ENCODE peak calls at places on chromosome 10, in eight cellular contexts. One of them, this sample, is unnamed.

GRCh38 chr10:63720072-63720537 is 198.9 kb downstream of the REEP3 start:
- DNase-seq in epithelial cell of esophagus: peak
- DNase-seq in cardiac muscle cell: peak
- DNase-seq in adrenal gland: no peak
- DNase-seq in transverse colon: peak
- DNase-seq in hepatocyte: peak
- DNase-seq in dorsolateral prefrontal cortex: no peak
- DNase-seq in retinal pigment epithelial cell: peak
- DNase-seq in this sample: no peak

GRCh38 chr10:69828115-69828870 is 26.6 kb downstream of the COL13A1 start:
- DNase-seq in adrenal gland: no peak
- DNase-seq in epithelial cell of esophagus: no peak
- DNase-seq in dorsolateral prefrontal cortex: no peak
- DNase-seq in retinal pigment epithelial cell: no peak
- DNase-seq in transverse colon: no peak
- DNase-seq in hepatocyte: no peak
- DNase-seq in cardiac muscle cell: no peak
- DNase-seq in this sample: no peak

GRCh38 chr10:91694170-91694794 is 61.4 kb upstream of the PPP1R3C start:
- DNase-seq in adrenal gland: no peak
- DNase-seq in hepatocyte: peak
- DNase-seq in cardiac muscle cell: peak
- DNase-seq in dorsolateral prefrontal cortex: no peak
- DNase-seq in retinal pigment epithelial cell: no peak
- DNase-seq in epithelial cell of esophagus: peak
- DNase-seq in transverse colon: peak
- DNase-seq in this sample: no peak

GRCh38 chr10:89129850-89130396 is 77.2 kb downstream of the CH25H start:
- DNase-seq in adrenal gland: peak
- DNase-seq in retinal pigment epithelial cell: no peak
- DNase-seq in epithelial cell of esophagus: peak
- DNase-seq in transverse colon: no peak
- DNase-seq in cardiac muscle cell: no peak
- DNase-seq in hepatocyte: no peak
- DNase-seq in dorsolateral prefrontal cortex: no peak
- DNase-seq in this sample: peak

GRCh38 chr10:30581779-30582380 is 47.7 kb downstream of the LYZL2 start:
- DNase-seq in adrenal gland: no peak
- DNase-seq in dorsolateral prefrontal cortex: no peak
- DNase-seq in retinal pigment epithelial cell: no peak
- DNase-seq in cardiac muscle cell: peak
- DNase-seq in epithelial cell of esophagus: peak
- DNase-seq in hepatocyte: peak
- DNase-seq in transverse colon: peak
- DNase-seq in this sample: peak

GRCh38 chr10:118957141-118957825 is 72.2 kb upstream of the NANOS1 start:
- DNase-seq in transverse colon: no peak
- DNase-seq in hepatocyte: no peak
- DNase-seq in retinal pigment epithelial cell: no peak
- DNase-seq in epithelial cell of esophagus: no peak
- DNase-seq in dorsolateral prefrontal cortex: no peak
- DNase-seq in adrenal gland: peak
- DNase-seq in cardiac muscle cell: no peak
- DNase-seq in this sample: no peak

GRCh38 chr10:12975266-12975665 is 26.2 kb downstream of the CCDC3 start:
- DNase-seq in transverse colon: no peak
- DNase-seq in dorsolateral prefrontal cortex: no peak
- DNase-seq in retinal pigment epithelial cell: no peak
- DNase-seq in adrenal gland: no peak
- DNase-seq in hepatocyte: peak
- DNase-seq in cardiac muscle cell: no peak
- DNase-seq in epithelial cell of esophagus: peak
- DNase-seq in this sample: no peak

GRCh38 chr10:124032982-124033886 is 60.2 kb downstream of the CHST15 start:
- DNase-seq in adrenal gland: no peak
- DNase-seq in transverse colon: no peak
- DNase-seq in cardiac muscle cell: no peak
- DNase-seq in dorsolateral prefrontal cortex: no peak
- DNase-seq in retinal pigment epithelial cell: peak
- DNase-seq in epithelial cell of esophagus: peak
- DNase-seq in hepatocyte: no peak
- DNase-seq in this sample: no peak

GRCh38 chr10:62501547-62501946 is 127.4 kb downstream of the ZNF365 start:
- DNase-seq in epithelial cell of esophagus: peak
- DNase-seq in transverse colon: no peak
- DNase-seq in adrenal gland: no peak
- DNase-seq in retinal pigment epithelial cell: no peak
- DNase-seq in cardiac muscle cell: no peak
- DNase-seq in hepatocyte: peak
- DNase-seq in dorsolateral prefrontal cortex: no peak
- DNase-seq in this sample: no peak

GRCh38 chr10:120131183-120131582 is 238.7 kb downstream of the SEC23IP start:
- DNase-seq in adrenal gland: peak
- DNase-seq in hepatocyte: peak
- DNase-seq in transverse colon: no peak
- DNase-seq in cardiac muscle cell: peak
- DNase-seq in dorsolateral prefrontal cortex: no peak
- DNase-seq in epithelial cell of esophagus: peak
- DNase-seq in retinal pigment epithelial cell: no peak
- DNase-seq in this sample: peak

GRCh38 chr10:784377-784758 is 94.9 kb upstream of the DIP2C start:
- DNase-seq in cardiac muscle cell: peak
- DNase-seq in hepatocyte: peak
- DNase-seq in adrenal gland: no peak
- DNase-seq in transverse colon: peak
- DNase-seq in retinal pigment epithelial cell: no peak
- DNase-seq in epithelial cell of esophagus: no peak
- DNase-seq in dorsolateral prefrontal cortex: no peak
- DNase-seq in this sample: no peak

GRCh38 chr10:19791032-19791431 is 25.2 kb upstream of the PLXDC2 start:
- DNase-seq in epithelial cell of esophagus: peak
- DNase-seq in transverse colon: no peak
- DNase-seq in dorsolateral prefrontal cortex: no peak
- DNase-seq in hepatocyte: no peak
- DNase-seq in adrenal gland: no peak
- DNase-seq in cardiac muscle cell: no peak
- DNase-seq in retinal pigment epithelial cell: peak
- DNase-seq in this sample: no peak

GRCh38 chr10:8544057-8544380 is 489.5 kb downstream of the GATA3 start:
- DNase-seq in dorsolateral prefrontal cortex: no peak
- DNase-seq in hepatocyte: peak
- DNase-seq in retinal pigment epithelial cell: peak
- DNase-seq in adrenal gland: no peak
- DNase-seq in epithelial cell of esophagus: peak
- DNase-seq in cardiac muscle cell: no peak
- DNase-seq in transverse colon: no peak
- DNase-seq in this sample: no peak

GRCh38 chr10:17910144-17910789 is 41.5 kb upstream of the SLC39A12 start:
- DNase-seq in transverse colon: peak
- DNase-seq in hepatocyte: peak
- DNase-seq in retinal pigment epithelial cell: no peak
- DNase-seq in dorsolateral prefrontal cortex: peak
- DNase-seq in adrenal gland: peak
- DNase-seq in cardiac muscle cell: peak
- DNase-seq in epithelial cell of esophagus: peak
- DNase-seq in this sample: peak

GRCh38 chr10:119116326-119116951 is 12.5 kb downstream of the DENND10 start:
- DNase-seq in hepatocyte: no peak
- DNase-seq in adrenal gland: no peak
- DNase-seq in dorsolateral prefrontal cortex: no peak
- DNase-seq in epithelial cell of esophagus: no peak
- DNase-seq in retinal pigment epithelial cell: no peak
- DNase-seq in transverse colon: no peak
- DNase-seq in cardiac muscle cell: no peak
- DNase-seq in this sample: no peak

GRCh38 chr10:33800545-33800944 is 466.1 kb upstream of the NRP1 start:
- DNase-seq in cardiac muscle cell: no peak
- DNase-seq in adrenal gland: no peak
- DNase-seq in epithelial cell of esophagus: no peak
- DNase-seq in retinal pigment epithelial cell: no peak
- DNase-seq in transverse colon: no peak
- DNase-seq in dorsolateral prefrontal cortex: no peak
- DNase-seq in hepatocyte: no peak
- DNase-seq in this sample: no peak

GRCh38 chr10:68560916-68561691 is 967 bp downstream of the TET1 start:
- DNase-seq in dorsolateral prefrontal cortex: no peak
- DNase-seq in epithelial cell of esophagus: peak
- DNase-seq in adrenal gland: peak
- DNase-seq in cardiac muscle cell: peak
- DNase-seq in hepatocyte: peak
- DNase-seq in retinal pigment epithelial cell: no peak
- DNase-seq in transverse colon: peak
- DNase-seq in this sample: no peak

GRCh38 chr10:59346321-59346720 is 16.0 kb downstream of the FAM13C start:
- DNase-seq in epithelial cell of esophagus: no peak
- DNase-seq in adrenal gland: no peak
- DNase-seq in cardiac muscle cell: peak
- DNase-seq in hepatocyte: peak
- DNase-seq in retinal pigment epithelial cell: no peak
- DNase-seq in dorsolateral prefrontal cortex: no peak
- DNase-seq in transverse colon: no peak
- DNase-seq in this sample: no peak

GRCh38 chr10:113236998-113237397 is 287.0 kb downstream of the TCF7L2 start:
- DNase-seq in adrenal gland: no peak
- DNase-seq in cardiac muscle cell: no peak
- DNase-seq in transverse colon: no peak
- DNase-seq in retinal pigment epithelial cell: no peak
- DNase-seq in hepatocyte: no peak
- DNase-seq in dorsolateral prefrontal cortex: no peak
- DNase-seq in epithelial cell of esophagus: no peak
- DNase-seq in this sample: no peak

GRCh38 chr10:46223064-46223480 is 63.7 kb upstream of the ANTXRL start:
- DNase-seq in dorsolateral prefrontal cortex: no peak
- DNase-seq in epithelial cell of esophagus: no peak
- DNase-seq in hepatocyte: no peak
- DNase-seq in adrenal gland: peak
- DNase-seq in cardiac muscle cell: no peak
- DNase-seq in transverse colon: no peak
- DNase-seq in retinal pigment epithelial cell: no peak
- DNase-seq in this sample: no peak
- TF ChIP-seq CTCF in dorsolateral prefrontal cortex: no peak
- TF ChIP-seq CTCF in epithelial cell of esophagus: peak
- TF ChIP-seq CTCF in hepatocyte: no peak
- TF ChIP-seq CTCF in adrenal gland: no peak
- TF ChIP-seq CTCF in cardiac muscle cell: no peak
- TF ChIP-seq CTCF in transverse colon: no peak
- TF ChIP-seq CTCF in retinal pigment epithelial cell: peak
- TF ChIP-seq CTCF in this sample: peak

GRCh38 chr10:126734957-126735356 is 64.5 kb upstream of the C10orf90 start:
- DNase-seq in transverse colon: no peak
- DNase-seq in dorsolateral prefrontal cortex: no peak
- DNase-seq in cardiac muscle cell: no peak
- DNase-seq in hepatocyte: no peak
- DNase-seq in epithelial cell of esophagus: peak
- DNase-seq in retinal pigment epithelial cell: no peak
- DNase-seq in adrenal gland: no peak
- DNase-seq in this sample: no peak

GRCh38 chr10:126730856-126731612 is 60.5 kb upstream of the C10orf90 start:
- DNase-seq in adrenal gland: no peak
- DNase-seq in hepatocyte: no peak
- DNase-seq in transverse colon: no peak
- DNase-seq in epithelial cell of esophagus: peak
- DNase-seq in cardiac muscle cell: no peak
- DNase-seq in dorsolateral prefrontal cortex: no peak
- DNase-seq in retinal pigment epithelial cell: no peak
- DNase-seq in this sample: no peak

GRCh38 chr10:126734015-126734414 is 63.5 kb upstream of the C10orf90 start:
- DNase-seq in adrenal gland: no peak
- DNase-seq in epithelial cell of esophagus: peak
- DNase-seq in transverse colon: no peak
- DNase-seq in retinal pigment epithelial cell: peak
- DNase-seq in hepatocyte: no peak
- DNase-seq in dorsolateral prefrontal cortex: no peak
- DNase-seq in cardiac muscle cell: no peak
- DNase-seq in this sample: no peak

GRCh38 chr10:126731613-126731995 is 61.1 kb upstream of the C10orf90 start:
- DNase-seq in transverse colon: no peak
- DNase-seq in hepatocyte: no peak
- DNase-seq in cardiac muscle cell: no peak
- DNase-seq in retinal pigment epithelial cell: no peak
- DNase-seq in dorsolateral prefrontal cortex: no peak
- DNase-seq in epithelial cell of esophagus: no peak
- DNase-seq in adrenal gland: no peak
- DNase-seq in this sample: no peak

GRCh38 chr10:126732308-126732707 is 61.8 kb upstream of the C10orf90 start:
- DNase-seq in transverse colon: no peak
- DNase-seq in adrenal gland: no peak
- DNase-seq in dorsolateral prefrontal cortex: no peak
- DNase-seq in hepatocyte: no peak
- DNase-seq in retinal pigment epithelial cell: no peak
- DNase-seq in epithelial cell of esophagus: peak
- DNase-seq in cardiac muscle cell: no peak
- DNase-seq in this sample: no peak
- H3K4me3 ChIP-seq in transverse colon: no peak
- H3K4me3 ChIP-seq in adrenal gland: no peak
- H3K4me3 ChIP-seq in dorsolateral prefrontal cortex: no peak
- H3K4me3 ChIP-seq in hepatocyte: no peak
- H3K4me3 ChIP-seq in retinal pigment epithelial cell: no peak
- H3K4me3 ChIP-seq in epithelial cell of esophagus: no peak
- H3K4me3 ChIP-seq in cardiac muscle cell: no peak
- H3K4me3 ChIP-seq in this sample: no peak

GRCh38 chr10:2928219-2928840 is 139.0 kb upstream of the PFKP start:
- DNase-seq in adrenal gland: peak
- DNase-seq in hepatocyte: peak
- DNase-seq in transverse colon: peak
- DNase-seq in epithelial cell of esophagus: peak
- DNase-seq in retinal pigment epithelial cell: no peak
- DNase-seq in dorsolateral prefrontal cortex: peak
- DNase-seq in cardiac muscle cell: peak
- DNase-seq in this sample: peak

GRCh38 chr10:2925631-2926030 is 141.7 kb upstream of the PFKP start:
- DNase-seq in dorsolateral prefrontal cortex: peak
- DNase-seq in epithelial cell of esophagus: peak
- DNase-seq in hepatocyte: no peak
- DNase-seq in transverse colon: peak
- DNase-seq in retinal pigment epithelial cell: no peak
- DNase-seq in cardiac muscle cell: no peak
- DNase-seq in adrenal gland: peak
- DNase-seq in this sample: no peak

GRCh38 chr10:2924425-2924824 is 142.9 kb upstream of the PFKP start:
- DNase-seq in cardiac muscle cell: no peak
- DNase-seq in adrenal gland: no peak
- DNase-seq in hepatocyte: no peak
- DNase-seq in transverse colon: no peak
- DNase-seq in retinal pigment epithelial cell: no peak
- DNase-seq in dorsolateral prefrontal cortex: no peak
- DNase-seq in epithelial cell of esophagus: no peak
- DNase-seq in this sample: no peak

GRCh38 chr10:2929457-2929856 is 137.9 kb upstream of the PFKP start:
- DNase-seq in retinal pigment epithelial cell: no peak
- DNase-seq in transverse colon: no peak
- DNase-seq in dorsolateral prefrontal cortex: no peak
- DNase-seq in hepatocyte: no peak
- DNase-seq in cardiac muscle cell: no peak
- DNase-seq in adrenal gland: no peak
- DNase-seq in epithelial cell of esophagus: no peak
- DNase-seq in this sample: no peak

GRCh38 chr10:2926918-2927660 is 140.3 kb upstream of the PFKP start:
- DNase-seq in dorsolateral prefrontal cortex: no peak
- DNase-seq in retinal pigment epithelial cell: no peak
- DNase-seq in epithelial cell of esophagus: no peak
- DNase-seq in cardiac muscle cell: no peak
- DNase-seq in transverse colon: no peak
- DNase-seq in adrenal gland: no peak
- DNase-seq in hepatocyte: no peak
- DNase-seq in this sample: no peak
- TF ChIP-seq CTCF in dorsolateral prefrontal cortex: no peak
- TF ChIP-seq CTCF in retinal pigment epithelial cell: no peak
- TF ChIP-seq CTCF in epithelial cell of esophagus: no peak
- TF ChIP-seq CTCF in cardiac muscle cell: no peak
- TF ChIP-seq CTCF in transverse colon: no peak
- TF ChIP-seq CTCF in adrenal gland: no peak
- TF ChIP-seq CTCF in hepatocyte: no peak
- TF ChIP-seq CTCF in this sample: no peak

GRCh38 chr10:77070317-77070716 is 567.3 kb downstream of the KCNMA1 start:
- DNase-seq in transverse colon: no peak
- DNase-seq in cardiac muscle cell: no peak
- DNase-seq in epithelial cell of esophagus: no peak
- DNase-seq in hepatocyte: no peak
- DNase-seq in adrenal gland: no peak
- DNase-seq in retinal pigment epithelial cell: no peak
- DNase-seq in dorsolateral prefrontal cortex: no peak
- DNase-seq in this sample: no peak
- H3K4me3 ChIP-seq in transverse colon: no peak
- H3K4me3 ChIP-seq in cardiac muscle cell: no peak
- H3K4me3 ChIP-seq in epithelial cell of esophagus: no peak
- H3K4me3 ChIP-seq in hepatocyte: no peak
- H3K4me3 ChIP-seq in adrenal gland: no peak
- H3K4me3 ChIP-seq in retinal pigment epithelial cell: no peak
- H3K4me3 ChIP-seq in dorsolateral prefrontal cortex: no peak
- H3K4me3 ChIP-seq in this sample: no peak